ENCODE peak calls at places on chromosome 14, in eight cellular contexts. Y is activated CD4-positive, alpha-beta T cell treated with anti-CD3 and anti-CD28 coated beads, Interleukin-2, amount 50 U/mL, for 4 hours; S is GM13977; K is tibial nerve; C is T-helper 17 cell; J is suprapubic skin; Z is iPS-NIHi11; R is Ammon's horn. P is an unnamed sample.

GRCh38 chr14:22563987-22564386 is 25.0 kb downstream of the DAD1 start:
- DNase-seq in C (no peak), Y (no peak), Z (no peak), K (no peak), J (no peak), R (no peak), S (no peak), P (no peak)

GRCh38 chr14:55291480-55292081 is 20.4 kb downstream of the FBXO34 start:
- DNase-seq in R (no peak), S (no peak), C (no peak), Y (no peak), J (no peak), K (no peak), Z (no peak), P (no peak)

GRCh38 chr14:104977008-104977680 is 1.0 kb downstream of the AHNAK2 start:
- DNase-seq in R (no peak), Z (no peak), Y (no peak), S (no peak), C (no peak), K (no peak), J (peak; percentile 79), P (no peak)

GRCh38 chr14:105439179-105439578 is 19.6 kb downstream of the MTA1 start:
- DNase-seq in C (no peak), J (no peak), Y (no peak), Z (no peak), R (no peak), K (no peak), S (no peak), P (no peak)

GRCh38 chr14:50531595-50532501 is 521 bp downstream of the MAP4K5 start:
- DNase-seq in Y (peak; percentile 8), K (peak; percentile 35), S (peak; percentile 42), R (peak; percentile 49), J (peak; percentile 83), Z (peak; percentile 48), C (no peak), P (peak; percentile 69)

GRCh38 chr14:65565948-65566347 is 153.4 kb downstream of the FUT8 start:
- DNase-seq in Y (no peak), S (no peak), Z (no peak), K (no peak), C (no peak), R (no peak), J (no peak), P (no peak)

GRCh38 chr14:95432152-95433093 is 84.0 kb downstream of the SYNE3 start:
- DNase-seq in Z (peak; percentile 90), S (no peak), R (peak; percentile 68), Y (no peak), J (peak; percentile 55), C (no peak), K (peak; percentile 43), P (peak; percentile 76)

GRCh38 chr14:35963209-35963608 is 137.1 kb downstream of the BRMS1L start:
- DNase-seq in R (no peak), K (no peak), S (no peak), J (no peak), C (no peak), Z (peak; percentile 50), Y (no peak), P (no peak)

GRCh38 chr14:47438650-47439140 is 236.7 kb downstream of the MDGA2 start:
- DNase-seq in Z (peak; percentile 11), J (no peak), C (no peak), R (peak; percentile 65), Y (no peak), K (no peak), S (no peak), P (no peak)

GRCh38 chr14:61322011-61322798 is 826 bp downstream of the PRKCH start:
- DNase-seq in C (peak; percentile 34), S (no peak), Z (no peak), R (no peak), K (no peak), J (no peak), Y (peak; percentile 21), P (peak; percentile 15)

GRCh38 chr14:36857136-36857535 is 195.5 kb downstream of the PAX9 start:
- DNase-seq in R (no peak), Z (peak; percentile 19), J (no peak), K (no peak), C (no peak), Y (no peak), S (no peak), P (no peak)

GRCh38 chr14:63910593-63911363 is 58.0 kb downstream of the SYNE2 start:
- DNase-seq in Y (no peak), R (no peak), Z (no peak), J (no peak), S (peak; percentile 18), K (no peak), C (no peak), P (no peak)

GRCh38 chr14:70698288-70698687 is 56.6 kb downstream of the TTC9 start:
- DNase-seq in S (no peak), K (peak; percentile 25), Z (no peak), Y (no peak), R (no peak), C (no peak), J (no peak), P (no peak)

GRCh38 chr14:19895282-19895681 is 20.3 kb downstream of the OR4K2 start:
- DNase-seq in Z (no peak), J (no peak), Y (no peak), K (no peak), C (no peak), R (no peak), S (no peak), P (no peak)

GRCh38 chr14:21346532-21347135 is 37.2 kb downstream of the SUPT16H start:
- DNase-seq in C (no peak), Y (no peak), S (no peak), Z (no peak), K (no peak), J (no peak), R (no peak), P (no peak)

P was measured in ELF-1.